ENCODE peak calls at places on chromosomes 7 and 10, in six cellular contexts. O, I, G, L, W and M are unnamed samples.
A peak's percentile ranks its signal among the peaks of the same experiment; 100 is the strongest.

GRCh38 chr10:106395061-106395749 is 769.3 kb downstream of the SORCS1 start:
- DNase-seq in G (no peak), L (no peak), W (no peak), O (no peak), I (no peak), M (no peak)

GRCh38 chr10:24722676-24723385 is 856 bp downstream of the ARHGAP21 start:
- DNase-seq in I (peak; percentile 54), G (peak; percentile 38), W (peak; percentile 17), L (peak; percentile 48), O (peak; percentile 85), M (peak; percentile 71)

GRCh38 chr10:116960066-116960465 is 44.9 kb downstream of the SHTN1 start:
- DNase-seq in G (no peak), I (peak; percentile 55), W (no peak), O (no peak), L (no peak), M (no peak)

GRCh38 chr10:129615381-129615780 is 148.3 kb downstream of the MGMT start:
- DNase-seq in W (no peak), I (no peak), L (no peak), G (no peak), O (no peak), M (no peak)

GRCh38 chr7:12796397-12797136 is 109.1 kb downstream of the ARL4A start:
- DNase-seq in I (no peak), O (no peak), L (no peak), G (no peak), W (no peak), M (no peak)

GRCh38 chr10:130141878-130142277 is 5.7 kb downstream of the GLRX3 start:
- DNase-seq in G (no peak), I (no peak), O (no peak), W (no peak), L (no peak), M (no peak)

GRCh38 chr10:130023454-130024230 is 59.6 kb upstream of the EBF3 start:
- DNase-seq in G (peak; percentile 11), W (no peak), I (no peak), L (no peak), O (no peak), M (no peak)

GRCh38 chr7:158284121-158284520 is 303.5 kb downstream of the PTPRN2 start:
- DNase-seq in L (no peak), W (no peak), I (no peak), O (no peak), G (peak; percentile 55), M (no peak)

GRCh38 chr10:59499460-59499859 is 137.1 kb upstream of the FAM13C start:
- DNase-seq in I (no peak), G (no peak), W (no peak), L (no peak), O (no peak), M (no peak)

GRCh38 chr10:114879541-114880158 is 58.1 kb downstream of the FHIP2A start:
- DNase-seq in G (peak; percentile 47), O (peak; percentile 52), I (peak; percentile 61), L (no peak), W (no peak), M (peak; percentile 42)

GRCh38 chr7:84848219-84848973 is 338.5 kb downstream of the SEMA3D start:
- DNase-seq in G (no peak), I (peak; percentile 15), L (no peak), W (no peak), O (no peak), M (no peak)

GRCh38 chr10:68406111-68406814 is 814 bp downstream of the RUFY2 start:
- DNase-seq in I (peak; percentile 84), O (peak; percentile 84), W (no peak), L (peak; percentile 27), G (peak; percentile 73), M (peak; percentile 64)

GRCh38 chr10:6065845-6066244 is 3.7 kb upstream of the IL2RA start:
- DNase-seq in G (no peak), L (no peak), I (peak; percentile 63), W (no peak), O (no peak), M (no peak)